ENCODE peak calls at places on chromosomes 6 and 20, in six cellular contexts. E, O, Y, I, Z and R are unnamed samples.

GRCh38 chr6:157281570-157281969 is 41.7 kb downstream of the TMEM242 start:
- DNase-seq in O (no peak), Y (no peak), Z (peak), E (no peak), I (peak), R (peak)

GRCh38 chr20:46552460-46553420 is 2.3 kb upstream of the OCSTAMP start:
- DNase-seq in I (no peak), O (no peak), Z (no peak), Y (no peak), E (no peak), R (no peak)

GRCh38 chr6:158460602-158461092 is 99.2 kb upstream of the TMEM181 start:
- DNase-seq in Y (peak), O (no peak), E (no peak), I (no peak), Z (no peak), R (no peak)

GRCh38 chr20:23683281-23683680 is 5.6 kb downstream of the CST4 start:
- DNase-seq in O (no peak), Y (no peak), I (no peak), Z (no peak), E (no peak), R (no peak)

GRCh38 chr6:16224409-16224808 is 14.0 kb upstream of the GMPR start:
- DNase-seq in E (no peak), O (no peak), Z (no peak), I (no peak), Y (no peak), R (no peak)

GRCh38 chr20:2817891-2818595 is 1.9 kb downstream of the TMEM239 start:
- DNase-seq in I (no peak), Z (no peak), O (peak), E (no peak), Y (no peak), R (no peak)

GRCh38 chr6:43972179-43972914 is 154.9 kb downstream of the MRPL14 start:
- DNase-seq in E (no peak), Z (no peak), Y (no peak), O (peak), I (peak), R (no peak)

GRCh38 chr20:44438782-44439181 is 36.9 kb upstream of the TTPAL start:
- DNase-seq in E (no peak), I (no peak), O (no peak), Y (no peak), Z (no peak), R (no peak)

GRCh38 chr20:25487975-25488374 is 80.5 kb downstream of the GINS1 start:
- DNase-seq in I (no peak), E (no peak), Y (no peak), O (no peak), Z (no peak), R (no peak)

GRCh38 chr6:36739947-36740817 is 42.6 kb downstream of the RAB44 start:
- DNase-seq in I (no peak), O (peak), Y (peak), E (no peak), Z (no peak), R (no peak)

GRCh38 chr6:3389390-3390167 is 67.3 kb downstream of the SLC22A23 start:
- DNase-seq in I (no peak), E (no peak), Z (no peak), O (peak), Y (peak), R (no peak)

GRCh38 chr6:39087197-39087596 is 27.8 kb downstream of the SAYSD1 start:
- DNase-seq in E (no peak), I (no peak), Y (no peak), Z (no peak), O (no peak), R (no peak)

GRCh38 chr6:90953405-90954161 is 366.7 kb upstream of the MAP3K7 start:
- DNase-seq in O (no peak), Y (no peak), E (no peak), Z (no peak), I (no peak), R (no peak)